ENCODE peak calls at places on chromosomes 3 and 15, in eight cellular contexts. One of them, this sample, is unnamed.

GRCh38 chr3:141129049-141130038 is 78.2 kb downstream of the SPSB4 start:
- DNase-seq in sigmoid colon: no peak
- DNase-seq in HCT116: no peak
- DNase-seq in stomach: no peak
- DNase-seq in breast epithelium: no peak
- DNase-seq in transverse colon: no peak
- DNase-seq in GM12878: no peak
- DNase-seq in endothelial cell of umbilical vein: no peak
- DNase-seq in this sample: no peak

GRCh38 chr3:136753112-136753939 is 1.1 kb upstream of the STAG1 start:
- DNase-seq in sigmoid colon: no peak
- DNase-seq in HCT116: no peak
- DNase-seq in stomach: no peak
- DNase-seq in breast epithelium: no peak
- DNase-seq in transverse colon: no peak
- DNase-seq in GM12878: no peak
- DNase-seq in endothelial cell of umbilical vein: no peak
- DNase-seq in this sample: no peak

GRCh38 chr3:64141476-64141875 is 83.8 kb downstream of the PRICKLE2 start:
- DNase-seq in sigmoid colon: no peak
- DNase-seq in HCT116: no peak
- DNase-seq in stomach: no peak
- DNase-seq in breast epithelium: no peak
- DNase-seq in transverse colon: no peak
- DNase-seq in GM12878: no peak
- DNase-seq in endothelial cell of umbilical vein: no peak
- DNase-seq in this sample: peak; percentile 23

GRCh38 chr3:132006605-132007204 is 28.1 kb downstream of the CPNE4 start:
- DNase-seq in sigmoid colon: no peak
- DNase-seq in HCT116: peak; percentile 13
- DNase-seq in stomach: peak; percentile 39
- DNase-seq in breast epithelium: no peak
- DNase-seq in transverse colon: peak; percentile 12
- DNase-seq in GM12878: no peak
- DNase-seq in endothelial cell of umbilical vein: peak; percentile 50
- DNase-seq in this sample: no peak

GRCh38 chr3:122745365-122746021 is 48.1 kb downstream of the HSPBAP1 start:
- DNase-seq in sigmoid colon: no peak
- DNase-seq in HCT116: no peak
- DNase-seq in stomach: no peak
- DNase-seq in breast epithelium: no peak
- DNase-seq in transverse colon: no peak
- DNase-seq in GM12878: no peak
- DNase-seq in endothelial cell of umbilical vein: no peak
- DNase-seq in this sample: no peak

GRCh38 chr15:52663895-52664294 is 15.3 kb downstream of the ATOSA start:
- DNase-seq in sigmoid colon: no peak
- DNase-seq in HCT116: no peak
- DNase-seq in stomach: no peak
- DNase-seq in breast epithelium: no peak
- DNase-seq in transverse colon: no peak
- DNase-seq in GM12878: no peak
- DNase-seq in endothelial cell of umbilical vein: no peak
- DNase-seq in this sample: no peak

GRCh38 chr3:52831500-52832301 is 1.2 kb upstream of the ITIH4 start:
- DNase-seq in sigmoid colon: peak; percentile 85
- DNase-seq in HCT116: peak; percentile 68
- DNase-seq in stomach: peak; percentile 31
- DNase-seq in breast epithelium: peak; percentile 73
- DNase-seq in transverse colon: peak; percentile 34
- DNase-seq in GM12878: no peak
- DNase-seq in endothelial cell of umbilical vein: peak; percentile 72
- DNase-seq in this sample: peak; percentile 32

GRCh38 chr3:132029182-132029902 is 5.5 kb downstream of the CPNE4 start:
- DNase-seq in sigmoid colon: peak; percentile 75
- DNase-seq in HCT116: peak; percentile 69
- DNase-seq in stomach: peak; percentile 88
- DNase-seq in breast epithelium: peak; percentile 78
- DNase-seq in transverse colon: peak; percentile 74
- DNase-seq in GM12878: no peak
- DNase-seq in endothelial cell of umbilical vein: peak; percentile 73
- DNase-seq in this sample: peak; percentile 84

GRCh38 chr3:53092942-53093341 is 37.3 kb downstream of the RFT1 start:
- DNase-seq in sigmoid colon: no peak
- DNase-seq in HCT116: no peak
- DNase-seq in stomach: no peak
- DNase-seq in breast epithelium: no peak
- DNase-seq in transverse colon: no peak
- DNase-seq in GM12878: no peak
- DNase-seq in endothelial cell of umbilical vein: no peak
- DNase-seq in this sample: no peak

GRCh38 chr3:5523125-5523524 is 335.6 kb downstream of the EDEM1 start:
- DNase-seq in sigmoid colon: no peak
- DNase-seq in HCT116: no peak
- DNase-seq in stomach: no peak
- DNase-seq in breast epithelium: no peak
- DNase-seq in transverse colon: no peak
- DNase-seq in GM12878: no peak
- DNase-seq in endothelial cell of umbilical vein: no peak
- DNase-seq in this sample: no peak

GRCh38 chr3:46883252-46884185 is 6.0 kb downstream of the PTH1R start:
- DNase-seq in sigmoid colon: no peak
- DNase-seq in HCT116: no peak
- DNase-seq in stomach: no peak
- DNase-seq in breast epithelium: no peak
- DNase-seq in transverse colon: no peak
- DNase-seq in GM12878: no peak
- DNase-seq in endothelial cell of umbilical vein: no peak
- DNase-seq in this sample: no peak

GRCh38 chr3:46884427-46884826 is 6.9 kb downstream of the PTH1R start:
- DNase-seq in sigmoid colon: no peak
- DNase-seq in HCT116: no peak
- DNase-seq in stomach: no peak
- DNase-seq in breast epithelium: no peak
- DNase-seq in transverse colon: no peak
- DNase-seq in GM12878: no peak
- DNase-seq in endothelial cell of umbilical vein: no peak
- DNase-seq in this sample: no peak

GRCh38 chr3:46882377-46883015 is 5.0 kb downstream of the PTH1R start:
- DNase-seq in sigmoid colon: peak; percentile 77
- DNase-seq in HCT116: no peak
- DNase-seq in stomach: no peak
- DNase-seq in breast epithelium: no peak
- DNase-seq in transverse colon: no peak
- DNase-seq in GM12878: no peak
- DNase-seq in endothelial cell of umbilical vein: peak; percentile 26
- DNase-seq in this sample: no peak

GRCh38 chr3:46880884-46881818 is 3.6 kb downstream of the PTH1R start:
- DNase-seq in sigmoid colon: no peak
- DNase-seq in HCT116: no peak
- DNase-seq in stomach: no peak
- DNase-seq in breast epithelium: no peak
- DNase-seq in transverse colon: no peak
- DNase-seq in GM12878: no peak
- DNase-seq in endothelial cell of umbilical vein: no peak
- DNase-seq in this sample: no peak

GRCh38 chr3:46881819-46882376 is 4.4 kb downstream of the PTH1R start:
- DNase-seq in sigmoid colon: peak; percentile 84
- DNase-seq in HCT116: no peak
- DNase-seq in stomach: no peak
- DNase-seq in breast epithelium: no peak
- DNase-seq in transverse colon: peak; percentile 19
- DNase-seq in GM12878: no peak
- DNase-seq in endothelial cell of umbilical vein: no peak
- DNase-seq in this sample: no peak
- H3K27ac ChIP-seq in sigmoid colon: peak overlapping the region; percentile 64
- H3K27ac ChIP-seq in HCT116: no peak overlapping the region
- H3K27ac ChIP-seq in stomach: peak overlapping the region; percentile 83
- H3K27ac ChIP-seq in breast epithelium: peak overlapping the region; percentile 92
- H3K27ac ChIP-seq in transverse colon: peak overlapping the region; percentile 81
- H3K27ac ChIP-seq in GM12878: no peak overlapping the region
- H3K27ac ChIP-seq in endothelial cell of umbilical vein: no peak overlapping the region
- H3K27ac ChIP-seq in this sample: peak overlapping the region; percentile 54

GRCh38 chr15:31215490-31216209 is 111.0 kb upstream of the KLF13 start:
- DNase-seq in sigmoid colon: peak; percentile 92
- DNase-seq in HCT116: no peak
- DNase-seq in stomach: peak; percentile 90
- DNase-seq in breast epithelium: peak; percentile 88
- DNase-seq in transverse colon: peak; percentile 92
- DNase-seq in GM12878: no peak
- DNase-seq in endothelial cell of umbilical vein: peak; percentile 34
- DNase-seq in this sample: peak; percentile 64
- TF ChIP-seq POLR2AphosphoS5 in sigmoid colon: peak; percentile 50
- TF ChIP-seq POLR2AphosphoS5 in HCT116: peak; percentile 62
- TF ChIP-seq POLR2AphosphoS5 in stomach: peak; percentile 68
- TF ChIP-seq POLR2AphosphoS5 in breast epithelium: peak; percentile 47
- TF ChIP-seq POLR2AphosphoS5 in transverse colon: peak; percentile 37
- TF ChIP-seq POLR2AphosphoS5 in GM12878: peak; percentile 18
- TF ChIP-seq POLR2AphosphoS5 in endothelial cell of umbilical vein: no peak
- TF ChIP-seq POLR2AphosphoS5 in this sample: no peak

DNA sequence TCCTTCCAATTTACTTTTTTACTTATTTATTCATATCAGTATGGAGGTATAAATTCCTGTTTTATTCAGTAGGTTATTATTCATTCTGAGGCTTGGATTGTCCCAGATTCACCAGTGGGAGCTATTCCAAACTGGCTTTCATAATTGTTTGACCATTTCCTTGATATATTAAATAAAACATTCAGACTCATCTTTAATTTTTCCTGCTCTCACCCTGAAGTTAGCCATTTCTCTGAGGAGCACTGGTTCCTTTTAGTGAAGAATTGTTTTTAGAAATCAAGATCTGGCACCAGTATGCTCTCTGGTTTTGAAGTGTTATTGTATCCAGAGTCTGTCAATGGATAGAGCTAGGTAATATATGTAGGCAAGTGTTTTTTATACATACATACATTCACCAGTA is 66.9 kb upstream of the DCBLD2 start:
- DNase-seq in sigmoid colon: no peak
- DNase-seq in HCT116: no peak
- DNase-seq in stomach: no peak
- DNase-seq in breast epithelium: no peak
- DNase-seq in transverse colon: no peak
- DNase-seq in GM12878: no peak
- DNase-seq in endothelial cell of umbilical vein: peak; percentile 34
- DNase-seq in this sample: no peak
- H3K4me1 ChIP-seq in sigmoid colon: no peaks in the 10 kb centered on the region
- H3K4me1 ChIP-seq in HCT116: peaks cover 82% of the 10 kb centered on the region
- H3K4me1 ChIP-seq in stomach: no peaks in the 10 kb centered on the region
- H3K4me1 ChIP-seq in breast epithelium: no peaks in the 10 kb centered on the region
- H3K4me1 ChIP-seq in transverse colon: no peaks in the 10 kb centered on the region
- H3K4me1 ChIP-seq in GM12878: no peaks in the 10 kb centered on the region
- H3K4me1 ChIP-seq in endothelial cell of umbilical vein: peaks cover 61% of the 10 kb centered on the region
- H3K4me1 ChIP-seq in this sample: no peaks in the 10 kb centered on the region

GRCh38 chr15:66114863-66115425 is 138.6 kb downstream of the MEGF11 start:
- DNase-seq in sigmoid colon: no peak
- DNase-seq in HCT116: no peak
- DNase-seq in stomach: no peak
- DNase-seq in breast epithelium: no peak
- DNase-seq in transverse colon: no peak
- DNase-seq in GM12878: no peak
- DNase-seq in endothelial cell of umbilical vein: no peak
- DNase-seq in this sample: no peak

GRCh38 chr15:66120422-66120821 is 133.1 kb downstream of the MEGF11 start:
- DNase-seq in sigmoid colon: no peak
- DNase-seq in HCT116: no peak
- DNase-seq in stomach: no peak
- DNase-seq in breast epithelium: no peak
- DNase-seq in transverse colon: no peak
- DNase-seq in GM12878: no peak
- DNase-seq in endothelial cell of umbilical vein: no peak
- DNase-seq in this sample: no peak

GRCh38 chr15:66112388-66112787 is 141.2 kb downstream of the MEGF11 start:
- DNase-seq in sigmoid colon: no peak
- DNase-seq in HCT116: no peak
- DNase-seq in stomach: no peak
- DNase-seq in breast epithelium: no peak
- DNase-seq in transverse colon: no peak
- DNase-seq in GM12878: no peak
- DNase-seq in endothelial cell of umbilical vein: no peak
- DNase-seq in this sample: no peak

GRCh38 chr15:66117841-66118240 is 135.7 kb downstream of the MEGF11 start:
- DNase-seq in sigmoid colon: no peak
- DNase-seq in HCT116: no peak
- DNase-seq in stomach: no peak
- DNase-seq in breast epithelium: no peak
- DNase-seq in transverse colon: no peak
- DNase-seq in GM12878: no peak
- DNase-seq in endothelial cell of umbilical vein: no peak
- DNase-seq in this sample: no peak

DNA sequence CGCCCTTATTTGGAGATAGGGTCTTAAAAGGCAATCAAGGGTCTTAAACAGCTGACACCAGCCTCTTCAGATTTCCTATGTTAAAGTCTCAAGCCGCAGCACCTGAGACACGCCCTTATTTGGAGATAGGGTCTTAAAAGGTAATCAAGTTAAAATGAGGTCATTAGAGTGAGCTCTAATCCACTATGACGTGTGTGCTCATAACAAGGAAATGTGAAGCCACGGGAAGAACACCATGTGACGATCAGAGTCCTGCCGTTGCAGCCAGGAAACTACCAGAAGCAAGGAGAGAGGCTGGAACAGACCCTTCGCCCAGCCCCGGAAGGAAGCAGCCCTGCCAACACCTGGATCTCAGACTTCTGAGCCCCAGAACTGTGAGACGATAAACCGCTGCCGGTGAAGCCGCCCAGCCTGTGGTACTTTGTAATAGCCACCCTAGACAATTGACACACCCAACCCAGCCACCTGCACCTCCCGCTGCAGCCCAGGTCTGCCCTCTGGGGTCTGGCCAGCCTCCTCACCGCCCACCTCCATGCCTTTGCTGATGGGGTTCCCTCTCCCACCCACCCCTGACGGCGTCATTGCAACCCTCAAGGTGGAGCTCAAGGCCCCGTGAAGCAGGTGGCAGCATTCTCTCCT is 137.9 kb downstream of the MEGF11 start:
- DNase-seq in sigmoid colon: no peak
- DNase-seq in HCT116: no peak
- DNase-seq in stomach: no peak
- DNase-seq in breast epithelium: no peak
- DNase-seq in transverse colon: peak; percentile 27
- DNase-seq in GM12878: no peak
- DNase-seq in endothelial cell of umbilical vein: no peak
- DNase-seq in this sample: no peak
- H3K27ac ChIP-seq in sigmoid colon: no peak overlapping the region
- H3K27ac ChIP-seq in HCT116: no peak overlapping the region
- H3K27ac ChIP-seq in stomach: no peak overlapping the region
- H3K27ac ChIP-seq in breast epithelium: no peak overlapping the region
- H3K27ac ChIP-seq in transverse colon: no peak overlapping the region
- H3K27ac ChIP-seq in GM12878: no peak overlapping the region
- H3K27ac ChIP-seq in endothelial cell of umbilical vein: no peak overlapping the region
- H3K27ac ChIP-seq in this sample: no peak overlapping the region

GRCh38 chr3:111801697-111802655 is 57.1 kb upstream of the PHLDB2 start:
- DNase-seq in sigmoid colon: no peak
- DNase-seq in HCT116: no peak
- DNase-seq in stomach: no peak
- DNase-seq in breast epithelium: no peak
- DNase-seq in transverse colon: no peak
- DNase-seq in GM12878: no peak
- DNase-seq in endothelial cell of umbilical vein: peak; percentile 58
- DNase-seq in this sample: no peak
- TF ChIP-seq POLR2AphosphoS5 in sigmoid colon: no peak
- TF ChIP-seq POLR2AphosphoS5 in HCT116: no peak
- TF ChIP-seq POLR2AphosphoS5 in stomach: peak; percentile 48
- TF ChIP-seq POLR2AphosphoS5 in breast epithelium: peak; percentile 59
- TF ChIP-seq POLR2AphosphoS5 in transverse colon: no peak
- TF ChIP-seq POLR2AphosphoS5 in GM12878: no peak
- TF ChIP-seq POLR2AphosphoS5 in endothelial cell of umbilical vein: no peak
- TF ChIP-seq POLR2AphosphoS5 in this sample: no peak